ENCODE peak calls at places on chromosomes 2 and 18, in eight cellular contexts. N is NCI-H1105 treated with DMSO at 0.1 percent for 48 hours; L is iris pigment epithelial cell; F is posterior cingulate gyrus; D is lower lobe of right lung; V is iPS DF 19.7; R is EL; Q is CD8-positive, alpha-beta memory T cell. K is an unnamed sample.

GRCh38 chr2:174606336-174606735 is 8.7 kb upstream of the WIPF1 start:
- DNase-seq in Q (no peak), V (no peak), D (no peak), L (peak), N (no peak), R (peak), F (no peak), K (no peak)

GRCh38 chr2:30693821-30694281 is 113.4 kb downstream of the CAPN13 start:
- DNase-seq in R (no peak), L (no peak), D (no peak), N (no peak), V (no peak), Q (no peak), F (no peak), K (no peak)

GRCh38 chr2:69948032-69948962 is 13.1 kb downstream of the ASPRV1 start:
- DNase-seq in R (no peak), N (no peak), V (no peak), L (peak), F (no peak), D (no peak), Q (no peak), K (no peak)

GRCh38 chr2:38237311-38237710 is 139.8 kb downstream of the ATL2 start:
- DNase-seq in Q (no peak), V (no peak), N (no peak), L (no peak), F (no peak), D (no peak), R (no peak), K (no peak)

GRCh38 chr2:109052922-109053321 is 63.9 kb upstream of the EDAR start:
- DNase-seq in L (no peak), N (no peak), D (no peak), V (no peak), R (no peak), Q (no peak), F (no peak), K (no peak)

GRCh38 chr2:44170337-44170736 is 1.7 kb downstream of the PPM1B start:
- DNase-seq in R (peak), L (peak), F (no peak), D (no peak), N (no peak), Q (no peak), V (no peak), K (no peak)

GRCh38 chr2:71787108-71787415 is 333.7 kb downstream of the DYSF start:
- DNase-seq in N (no peak), V (no peak), R (no peak), Q (no peak), D (no peak), L (no peak), F (no peak), K (no peak)

GRCh38 chr18:43012951-43013350 is 102.5 kb downstream of the RIT2 start:
- DNase-seq in V (no peak), N (no peak), L (peak), Q (no peak), F (no peak), D (no peak), R (no peak), K (no peak)

GRCh38 chr2:168798076-168798887 is 4.2 kb upstream of the NOSTRIN start:
- DNase-seq in Q (no peak), R (peak), V (no peak), D (no peak), L (peak), F (no peak), N (no peak), K (no peak)

GRCh38 chr18:21163647-21164625 is 52.3 kb upstream of the ROCK1 start:
- DNase-seq in N (no peak), D (no peak), R (peak), F (no peak), L (peak), Q (no peak), V (no peak), K (no peak)

GRCh38 chr2:177020524-177021119 is 192.0 kb upstream of the HNRNPA3 start:
- DNase-seq in Q (no peak), D (no peak), N (no peak), L (no peak), V (no peak), F (no peak), R (no peak), K (no peak)

GRCh38 chr2:233814063-233814435 is 35.9 kb downstream of the MROH2A start:
- DNase-seq in L (peak), R (no peak), D (no peak), V (no peak), N (no peak), Q (no peak), F (peak), K (no peak)

GRCh38 chr2:95333888-95334338 is 36.8 kb downstream of the KCNIP3 start:
- DNase-seq in R (peak), V (no peak), N (no peak), D (peak), F (no peak), L (peak), Q (no peak), K (no peak)

GRCh38 chr18:2878656-2879330 is 32.0 kb downstream of the EMILIN2 start:
- DNase-seq in R (no peak), V (no peak), N (no peak), F (no peak), D (no peak), Q (no peak), L (no peak), K (no peak)

GRCh38 chr18:23451011-23451410 is 2.1 kb upstream of the RIOK3 start:
- DNase-seq in L (no peak), F (no peak), N (no peak), D (no peak), V (no peak), R (no peak), Q (no peak), K (no peak)

GRCh38 chr18:2096581-2096980 is 474.7 kb downstream of the METTL4 start:
- DNase-seq in V (no peak), D (no peak), N (no peak), Q (no peak), L (no peak), F (no peak), R (no peak), K (no peak)

GRCh38 chr2:43133708-43134570 is 92.5 kb downstream of the ZFP36L2 start:
- DNase-seq in D (peak), N (no peak), R (no peak), Q (peak), L (no peak), V (no peak), F (peak), K (no peak)

GRCh38 chr2:85653996-85654395 is 14.0 kb downstream of the SFTPB start:
- DNase-seq in Q (no peak), D (no peak), N (no peak), L (no peak), F (no peak), R (no peak), V (no peak), K (no peak)

GRCh38 chr2:174621323-174621722 is 23.7 kb upstream of the WIPF1 start:
- DNase-seq in R (no peak), F (no peak), L (no peak), N (no peak), Q (no peak), V (no peak), D (no peak), K (no peak)

GRCh38 chr2:21658907-21659306 is 535.1 kb downstream of the TDRD15 start:
- DNase-seq in N (no peak), F (no peak), R (no peak), D (no peak), L (peak), V (no peak), Q (no peak), K (no peak)

GRCh38 chr2:175631247-175631628 is 370.8 kb downstream of the LNPK start:
- DNase-seq in L (no peak), D (no peak), V (no peak), R (peak), F (no peak), Q (no peak), N (no peak), K (no peak)

K was measured in NCI-H1694 treated with DMSO at 0.1 percent for 48 hours.